ENCODE peak calls at places on chromosome 5, in six cellular contexts. L is heart left ventricle; R is CD8-positive, alpha-beta memory T cell; G is IMR-90; A is adrenal gland; F is effector memory CD4-positive, alpha-beta T cell. V is an unnamed sample. For H3K27me3, the result is how much of the 10 kb centered on the place peaks cover.

GRCh38 chr5:39057745-39058144 is 16.5 kb downstream of the RICTOR start:
- DNase-seq in L (no peak), A (no peak), R (no peak), F (no peak), G (no peak), V (no peak)

GRCh38 chr5:9015250-9015936 is 530.5 kb downstream of the SEMA5A start:
- DNase-seq in F (no peak), R (no peak), L (no peak), G (peak), A (no peak), V (no peak)

GRCh38 chr5:57805170-57805569 is 322.6 kb upstream of the ACTBL2 start:
- DNase-seq in F (no peak), R (no peak), G (no peak), L (no peak), A (no peak), V (no peak)

GRCh38 chr5:38381361-38381760 is 123.0 kb downstream of the EGFLAM start:
- DNase-seq in A (no peak), G (no peak), R (no peak), F (no peak), L (no peak), V (no peak)

GRCh38 chr5:3828761-3829160 is 233.1 kb downstream of the IRX1 start:
- DNase-seq in G (no peak), F (no peak), A (no peak), L (no peak), R (no peak), V (no peak)

GRCh38 chr5:1594336-1595106 is 70.8 kb upstream of the LPCAT1 start:
- DNase-seq in R (peak), F (peak), G (no peak), L (peak), A (peak), V (peak)

GRCh38 chr5:57166250-57166649 is 7.6 kb upstream of the GPBP1 start:
- DNase-seq in G (no peak), L (no peak), A (no peak), F (no peak), R (no peak), V (no peak)

GRCh38 chr5:143002459-143003327 is 232.5 kb downstream of the ARHGAP26 start:
- DNase-seq in A (peak), G (peak), L (no peak), R (peak), F (peak), V (no peak)

GRCh38 chr5:157143127-157143959 is 678 bp upstream of the MED7 start:
- DNase-seq in A (peak), F (peak), R (no peak), G (peak), L (peak), V (no peak)

GRCh38 chr5:8097146-8097545 is 228.2 kb downstream of the MTRR start:
- DNase-seq in L (no peak), R (no peak), A (no peak), F (no peak), G (no peak), V (no peak)

GRCh38 chr5:96148376-96148775 is 186.7 kb upstream of the ELL2 start:
- DNase-seq in F (no peak), L (no peak), G (no peak), A (no peak), R (no peak), V (no peak)

GRCh38 chr5:172635038-172635437 is 6.0 kb upstream of the NEURL1B start:
- DNase-seq in F (no peak), A (no peak), L (no peak), G (no peak), R (no peak), V (no peak)

GRCh38 chr5:58197875-58198274 is 262.0 kb downstream of the PLK2 start:
- DNase-seq in L (no peak), R (no peak), F (no peak), G (peak), A (no peak), V (no peak)

GRCh38 chr5:65172486-65173129 is 309.1 kb downstream of the ADAMTS6 start:
- DNase-seq in G (peak), R (no peak), A (no peak), F (no peak), L (no peak), V (peak)

GRCh38 chr5:150080696-150081435 is 5.5 kb downstream of the CSF1R start:
- DNase-seq in F (no peak), L (no peak), G (no peak), R (no peak), A (no peak), V (no peak)

GRCh38 chr5:78501411-78502338 is 141.3 kb downstream of the SCAMP1 start:
- DNase-seq in R (no peak), F (no peak), A (no peak), L (no peak), G (no peak), V (no peak)

GRCh38 chr5:147756566-147756965 is 26.0 kb downstream of the JAKMIP2 start:
- DNase-seq in F (no peak), G (no peak), R (no peak), A (no peak), L (no peak), V (no peak)

DNA sequence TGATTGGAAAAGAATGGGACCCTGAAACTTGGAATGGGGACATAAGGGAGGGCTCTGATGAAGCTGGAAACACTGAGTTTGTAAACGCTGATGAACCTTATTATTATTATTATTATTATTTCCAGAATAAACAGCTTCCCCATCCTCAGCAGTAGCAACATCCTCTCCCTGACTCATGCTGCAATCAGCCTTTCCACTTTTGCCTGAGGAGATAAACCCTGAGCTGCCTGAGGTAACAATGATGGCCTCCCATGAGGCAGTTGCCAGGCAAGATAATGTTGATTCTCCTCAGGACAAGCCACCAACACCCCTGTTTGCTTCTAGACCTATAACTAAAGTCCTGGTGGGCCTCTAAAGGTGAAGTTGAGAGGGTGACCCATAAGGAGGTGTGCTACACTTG is 139.2 kb upstream of the ATP10B start:
- DNase-seq in G (no peak), L (no peak), A (no peak), R (no peak), F (no peak), V (no peak)
- H3K4me3 ChIP-seq in G (no peak), L (no peak), A (no peak), R (no peak), F (no peak), V (no peak)

GRCh38 chr5:176702952-176703641 is 55.8 kb downstream of the TSPAN17 start:
- DNase-seq in F (no peak), A (no peak), G (no peak), R (no peak), L (no peak), V (no peak)
- H3K27me3 ChIP-seq in F (under half), A (under half), G (half or more), R (under half), L (half or more), V (under half)

GRCh38 chr5:72040513-72040912 is 66.8 kb upstream of the MAP1B start:
- DNase-seq in G (no peak), F (no peak), R (no peak), A (no peak), L (no peak), V (no peak)

GRCh38 chr5:72041643-72042042 is 65.6 kb upstream of the MAP1B start:
- DNase-seq in G (no peak), L (no peak), A (no peak), R (no peak), F (no peak), V (no peak)

GRCh38 chr5:72042097-72042496 is 65.2 kb upstream of the MAP1B start:
- DNase-seq in R (no peak), A (no peak), G (no peak), F (no peak), L (no peak), V (no peak)

GRCh38 chr5:72046106-72046505 is 61.2 kb upstream of the MAP1B start:
- DNase-seq in F (no peak), R (no peak), G (no peak), L (no peak), A (no peak), V (no peak)
- H3K4me3 ChIP-seq in F (no peak), R (no peak), G (no peak), L (no peak), A (no peak), V (no peak)

DNA sequence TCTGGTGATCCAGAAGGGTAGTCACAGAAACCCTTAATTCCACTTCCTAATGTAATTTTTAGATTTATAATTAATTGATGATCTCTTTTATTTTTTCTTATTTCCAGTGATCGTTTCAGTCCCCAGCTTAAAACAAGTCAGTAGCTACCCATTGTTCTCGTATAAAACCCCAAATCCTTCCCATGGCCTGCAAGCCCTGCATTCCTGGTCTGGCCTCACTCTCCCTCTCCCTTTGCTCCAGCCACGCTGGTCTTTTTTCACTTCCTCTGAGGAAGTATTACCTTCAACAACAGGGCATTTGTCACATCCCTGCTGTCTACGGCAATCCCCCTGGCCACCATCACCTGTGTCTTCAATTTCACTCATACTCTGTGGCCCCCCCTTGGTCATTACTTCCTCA is 44.8 kb downstream of the ACOT12 start:
- DNase-seq in L (no peak), A (no peak), G (no peak), F (no peak), R (no peak), V (no peak)
- H3K27me3 ChIP-seq in L (under half), A (under half), G (under half), F (under half), R (under half), V (under half)

GRCh38 chr5:173895766-173896165 is 7.6 kb downstream of the CPEB4 start:
- DNase-seq in F (no peak), R (no peak), A (no peak), L (no peak), G (no peak), V (no peak)
- H3K4me3 ChIP-seq in F (no peak), R (no peak), A (no peak), L (peak), G (no peak), V (no peak)

GRCh38 chr5:134503937-134504437 is 21.5 kb upstream of the JADE2 start:
- DNase-seq in F (no peak), L (no peak), G (peak), R (no peak), A (no peak), V (no peak)
- H3K27me3 ChIP-seq in F (under half), L (under half), G (under half), R (under half), A (under half), V (under half)

GRCh38 chr5:72815580-72816296 is 723 bp upstream of the TNPO1 start:
- DNase-seq in A (no peak), R (no peak), F (no peak), G (no peak), L (no peak), V (no peak)

GRCh38 chr5:72817076-72817476 is 615 bp downstream of the TNPO1 start:
- DNase-seq in L (peak), A (peak), F (no peak), R (no peak), G (peak), V (no peak)

GRCh38 chr5:72818866-72819534 is 2.5 kb downstream of the TNPO1 start:
- DNase-seq in A (peak), F (no peak), R (peak), G (peak), L (peak), V (no peak)

GRCh38 chr5:72816297-72817075 is at the start of gene TNPO1:
- DNase-seq in L (peak), G (peak), A (peak), F (peak), R (peak), V (peak)

GRCh38 chr5:72817639-72818266 is 1.3 kb downstream of the TNPO1 start:
- DNase-seq in F (no peak), A (no peak), R (peak), L (no peak), G (no peak), V (no peak)
- H3K4me3 ChIP-seq in F (peak), A (no peak), R (peak), L (peak), G (peak), V (peak)